ENCODE peak calls at places on chromosomes 13 and 19, in ten cellular contexts. One of them, this sample, is unnamed.

GRCh38 chr19:46963093-46963734 is 56.4 kb upstream of the NPAS1 start:
- DNase-seq in amniotic epithelial cell: peak
- DNase-seq in lung: no peak
- DNase-seq in SK-MEL-5: no peak
- DNase-seq in stimulated activated CD8-positive, alpha-beta memory T cell treated with anti-CD3 and anti-CD28 coated beads, Interleukin-7, amount 100 ng/mL, for 1 hour: no peak
- DNase-seq in fibroblast of pulmonary artery: peak
- DNase-seq in heart left ventricle: no peak
- DNase-seq in transverse colon: no peak
- DNase-seq in lung microvascular endothelial cell: peak
- DNase-seq in stimulated activated CD4-positive, alpha-beta T cell treated with anti-CD3 and anti-CD28 coated beads, Interleukin-2, amount 100 ng/mL, for 48 hours: no peak
- DNase-seq in this sample: no peak

GRCh38 chr19:12065100-12065538 is 588 bp downstream of the ZNF844 start:
- DNase-seq in amniotic epithelial cell: peak
- DNase-seq in heart left ventricle: no peak
- DNase-seq in transverse colon: peak
- DNase-seq in stimulated activated CD8-positive, alpha-beta memory T cell treated with anti-CD3 and anti-CD28 coated beads, Interleukin-7, amount 100 ng/mL, for 1 hour: no peak
- DNase-seq in stimulated activated CD4-positive, alpha-beta T cell treated with anti-CD3 and anti-CD28 coated beads, Interleukin-2, amount 100 ng/mL, for 48 hours: no peak
- DNase-seq in lung microvascular endothelial cell: peak
- DNase-seq in lung: no peak
- DNase-seq in SK-MEL-5: peak
- DNase-seq in fibroblast of pulmonary artery: peak
- DNase-seq in this sample: peak

GRCh38 chr19:17522988-17523872 is 11.8 kb downstream of the PGLS start:
- DNase-seq in lung: peak
- DNase-seq in heart left ventricle: peak
- DNase-seq in fibroblast of pulmonary artery: no peak
- DNase-seq in transverse colon: peak
- DNase-seq in lung microvascular endothelial cell: peak
- DNase-seq in stimulated activated CD8-positive, alpha-beta memory T cell treated with anti-CD3 and anti-CD28 coated beads, Interleukin-7, amount 100 ng/mL, for 1 hour: peak
- DNase-seq in amniotic epithelial cell: no peak
- DNase-seq in stimulated activated CD4-positive, alpha-beta T cell treated with anti-CD3 and anti-CD28 coated beads, Interleukin-2, amount 100 ng/mL, for 48 hours: peak
- DNase-seq in SK-MEL-5: no peak
- DNase-seq in this sample: peak

GRCh38 chr13:68473834-68474326 is 1243.7 kb upstream of the PCDH9 start:
- DNase-seq in lung: no peak
- DNase-seq in stimulated activated CD8-positive, alpha-beta memory T cell treated with anti-CD3 and anti-CD28 coated beads, Interleukin-7, amount 100 ng/mL, for 1 hour: no peak
- DNase-seq in stimulated activated CD4-positive, alpha-beta T cell treated with anti-CD3 and anti-CD28 coated beads, Interleukin-2, amount 100 ng/mL, for 48 hours: no peak
- DNase-seq in fibroblast of pulmonary artery: no peak
- DNase-seq in heart left ventricle: no peak
- DNase-seq in SK-MEL-5: no peak
- DNase-seq in amniotic epithelial cell: no peak
- DNase-seq in transverse colon: no peak
- DNase-seq in lung microvascular endothelial cell: no peak
- DNase-seq in this sample: no peak

GRCh38 chr13:113862191-113862765 is 1.6 kb downstream of the GAS6 start:
- DNase-seq in SK-MEL-5: no peak
- DNase-seq in fibroblast of pulmonary artery: no peak
- DNase-seq in lung microvascular endothelial cell: no peak
- DNase-seq in heart left ventricle: peak
- DNase-seq in transverse colon: no peak
- DNase-seq in lung: no peak
- DNase-seq in stimulated activated CD8-positive, alpha-beta memory T cell treated with anti-CD3 and anti-CD28 coated beads, Interleukin-7, amount 100 ng/mL, for 1 hour: no peak
- DNase-seq in stimulated activated CD4-positive, alpha-beta T cell treated with anti-CD3 and anti-CD28 coated beads, Interleukin-2, amount 100 ng/mL, for 48 hours: no peak
- DNase-seq in amniotic epithelial cell: peak
- DNase-seq in this sample: peak

GRCh38 chr19:13172335-13173128 is 22.3 kb downstream of the IER2 start:
- DNase-seq in transverse colon: peak
- DNase-seq in heart left ventricle: peak
- DNase-seq in stimulated activated CD4-positive, alpha-beta T cell treated with anti-CD3 and anti-CD28 coated beads, Interleukin-2, amount 100 ng/mL, for 48 hours: no peak
- DNase-seq in amniotic epithelial cell: peak
- DNase-seq in lung: peak
- DNase-seq in fibroblast of pulmonary artery: peak
- DNase-seq in SK-MEL-5: peak
- DNase-seq in lung microvascular endothelial cell: peak
- DNase-seq in stimulated activated CD8-positive, alpha-beta memory T cell treated with anti-CD3 and anti-CD28 coated beads, Interleukin-7, amount 100 ng/mL, for 1 hour: peak
- DNase-seq in this sample: no peak

GRCh38 chr19:36939153-36939552 is 23.0 kb downstream of the ZNF568 start:
- DNase-seq in lung: no peak
- DNase-seq in lung microvascular endothelial cell: peak
- DNase-seq in heart left ventricle: no peak
- DNase-seq in amniotic epithelial cell: peak
- DNase-seq in transverse colon: no peak
- DNase-seq in stimulated activated CD8-positive, alpha-beta memory T cell treated with anti-CD3 and anti-CD28 coated beads, Interleukin-7, amount 100 ng/mL, for 1 hour: no peak
- DNase-seq in SK-MEL-5: no peak
- DNase-seq in fibroblast of pulmonary artery: no peak
- DNase-seq in stimulated activated CD4-positive, alpha-beta T cell treated with anti-CD3 and anti-CD28 coated beads, Interleukin-2, amount 100 ng/mL, for 48 hours: no peak
- DNase-seq in this sample: no peak

GRCh38 chr19:46719629-46720515 is 3.0 kb upstream of the PRKD2 start:
- DNase-seq in stimulated activated CD8-positive, alpha-beta memory T cell treated with anti-CD3 and anti-CD28 coated beads, Interleukin-7, amount 100 ng/mL, for 1 hour: no peak
- DNase-seq in stimulated activated CD4-positive, alpha-beta T cell treated with anti-CD3 and anti-CD28 coated beads, Interleukin-2, amount 100 ng/mL, for 48 hours: no peak
- DNase-seq in lung microvascular endothelial cell: no peak
- DNase-seq in heart left ventricle: peak
- DNase-seq in fibroblast of pulmonary artery: no peak
- DNase-seq in amniotic epithelial cell: peak
- DNase-seq in SK-MEL-5: no peak
- DNase-seq in transverse colon: no peak
- DNase-seq in lung: no peak
- DNase-seq in this sample: no peak

GRCh38 chr13:21232196-21232595 is 55.7 kb downstream of the MRPL57 start:
- DNase-seq in fibroblast of pulmonary artery: peak
- DNase-seq in amniotic epithelial cell: peak
- DNase-seq in stimulated activated CD8-positive, alpha-beta memory T cell treated with anti-CD3 and anti-CD28 coated beads, Interleukin-7, amount 100 ng/mL, for 1 hour: no peak
- DNase-seq in heart left ventricle: no peak
- DNase-seq in lung: peak
- DNase-seq in transverse colon: no peak
- DNase-seq in lung microvascular endothelial cell: no peak
- DNase-seq in SK-MEL-5: no peak
- DNase-seq in stimulated activated CD4-positive, alpha-beta T cell treated with anti-CD3 and anti-CD28 coated beads, Interleukin-2, amount 100 ng/mL, for 48 hours: no peak
- DNase-seq in this sample: peak

GRCh38 chr19:11401808-11402543 is 17.1 kb downstream of the RGL3 start:
- DNase-seq in stimulated activated CD4-positive, alpha-beta T cell treated with anti-CD3 and anti-CD28 coated beads, Interleukin-2, amount 100 ng/mL, for 48 hours: no peak
- DNase-seq in lung microvascular endothelial cell: no peak
- DNase-seq in fibroblast of pulmonary artery: no peak
- DNase-seq in heart left ventricle: no peak
- DNase-seq in SK-MEL-5: no peak
- DNase-seq in transverse colon: no peak
- DNase-seq in lung: no peak
- DNase-seq in amniotic epithelial cell: no peak
- DNase-seq in stimulated activated CD8-positive, alpha-beta memory T cell treated with anti-CD3 and anti-CD28 coated beads, Interleukin-7, amount 100 ng/mL, for 1 hour: no peak
- DNase-seq in this sample: no peak

GRCh38 chr19:14023404-14024235 is 4.3 kb upstream of the RLN3 start:
- DNase-seq in lung microvascular endothelial cell: peak
- DNase-seq in lung: peak
- DNase-seq in heart left ventricle: no peak
- DNase-seq in fibroblast of pulmonary artery: peak
- DNase-seq in transverse colon: peak
- DNase-seq in stimulated activated CD8-positive, alpha-beta memory T cell treated with anti-CD3 and anti-CD28 coated beads, Interleukin-7, amount 100 ng/mL, for 1 hour: no peak
- DNase-seq in amniotic epithelial cell: peak
- DNase-seq in stimulated activated CD4-positive, alpha-beta T cell treated with anti-CD3 and anti-CD28 coated beads, Interleukin-2, amount 100 ng/mL, for 48 hours: no peak
- DNase-seq in SK-MEL-5: peak
- DNase-seq in this sample: peak

GRCh38 chr13:51643114-51643881 is 59.0 kb downstream of the WDFY2 start:
- DNase-seq in lung microvascular endothelial cell: peak
- DNase-seq in fibroblast of pulmonary artery: peak
- DNase-seq in transverse colon: no peak
- DNase-seq in lung: no peak
- DNase-seq in stimulated activated CD4-positive, alpha-beta T cell treated with anti-CD3 and anti-CD28 coated beads, Interleukin-2, amount 100 ng/mL, for 48 hours: no peak
- DNase-seq in SK-MEL-5: peak
- DNase-seq in stimulated activated CD8-positive, alpha-beta memory T cell treated with anti-CD3 and anti-CD28 coated beads, Interleukin-7, amount 100 ng/mL, for 1 hour: no peak
- DNase-seq in heart left ventricle: no peak
- DNase-seq in amniotic epithelial cell: peak
- DNase-seq in this sample: no peak

GRCh38 chr13:41613984-41614581 is 156.7 kb downstream of the RGCC start:
- DNase-seq in stimulated activated CD4-positive, alpha-beta T cell treated with anti-CD3 and anti-CD28 coated beads, Interleukin-2, amount 100 ng/mL, for 48 hours: no peak
- DNase-seq in amniotic epithelial cell: peak
- DNase-seq in transverse colon: no peak
- DNase-seq in lung microvascular endothelial cell: peak
- DNase-seq in lung: no peak
- DNase-seq in heart left ventricle: peak
- DNase-seq in fibroblast of pulmonary artery: peak
- DNase-seq in SK-MEL-5: no peak
- DNase-seq in stimulated activated CD8-positive, alpha-beta memory T cell treated with anti-CD3 and anti-CD28 coated beads, Interleukin-7, amount 100 ng/mL, for 1 hour: no peak
- DNase-seq in this sample: peak

GRCh38 chr19:15198006-15198356 is 2.8 kb downstream of the NOTCH3 start:
- DNase-seq in stimulated activated CD4-positive, alpha-beta T cell treated with anti-CD3 and anti-CD28 coated beads, Interleukin-2, amount 100 ng/mL, for 48 hours: no peak
- DNase-seq in stimulated activated CD8-positive, alpha-beta memory T cell treated with anti-CD3 and anti-CD28 coated beads, Interleukin-7, amount 100 ng/mL, for 1 hour: no peak
- DNase-seq in fibroblast of pulmonary artery: no peak
- DNase-seq in lung microvascular endothelial cell: no peak
- DNase-seq in lung: no peak
- DNase-seq in transverse colon: peak
- DNase-seq in amniotic epithelial cell: no peak
- DNase-seq in heart left ventricle: no peak
- DNase-seq in SK-MEL-5: no peak
- DNase-seq in this sample: no peak

GRCh38 chr19:1947651-1948209 is 6.8 kb downstream of the CSNK1G2 start:
- DNase-seq in amniotic epithelial cell: no peak
- DNase-seq in lung microvascular endothelial cell: no peak
- DNase-seq in fibroblast of pulmonary artery: no peak
- DNase-seq in transverse colon: no peak
- DNase-seq in lung: no peak
- DNase-seq in SK-MEL-5: no peak
- DNase-seq in stimulated activated CD8-positive, alpha-beta memory T cell treated with anti-CD3 and anti-CD28 coated beads, Interleukin-7, amount 100 ng/mL, for 1 hour: no peak
- DNase-seq in heart left ventricle: no peak
- DNase-seq in stimulated activated CD4-positive, alpha-beta T cell treated with anti-CD3 and anti-CD28 coated beads, Interleukin-2, amount 100 ng/mL, for 48 hours: no peak
- DNase-seq in this sample: no peak

GRCh38 chr13:66962953-66963352 is 267.2 kb downstream of the PCDH9 start:
- DNase-seq in heart left ventricle: no peak
- DNase-seq in amniotic epithelial cell: no peak
- DNase-seq in transverse colon: no peak
- DNase-seq in fibroblast of pulmonary artery: no peak
- DNase-seq in stimulated activated CD8-positive, alpha-beta memory T cell treated with anti-CD3 and anti-CD28 coated beads, Interleukin-7, amount 100 ng/mL, for 1 hour: no peak
- DNase-seq in lung: no peak
- DNase-seq in stimulated activated CD4-positive, alpha-beta T cell treated with anti-CD3 and anti-CD28 coated beads, Interleukin-2, amount 100 ng/mL, for 48 hours: no peak
- DNase-seq in lung microvascular endothelial cell: no peak
- DNase-seq in SK-MEL-5: no peak
- DNase-seq in this sample: no peak

GRCh38 chr13:109840201-109840892 is 54.0 kb upstream of the IRS2 start:
- DNase-seq in lung microvascular endothelial cell: no peak
- DNase-seq in stimulated activated CD8-positive, alpha-beta memory T cell treated with anti-CD3 and anti-CD28 coated beads, Interleukin-7, amount 100 ng/mL, for 1 hour: no peak
- DNase-seq in stimulated activated CD4-positive, alpha-beta T cell treated with anti-CD3 and anti-CD28 coated beads, Interleukin-2, amount 100 ng/mL, for 48 hours: peak
- DNase-seq in fibroblast of pulmonary artery: peak
- DNase-seq in heart left ventricle: no peak
- DNase-seq in SK-MEL-5: peak
- DNase-seq in transverse colon: no peak
- DNase-seq in amniotic epithelial cell: peak
- DNase-seq in lung: no peak
- DNase-seq in this sample: no peak

GRCh38 chr13:36297259-36297599 is 385 bp downstream of the CCDC169 start:
- DNase-seq in lung: no peak
- DNase-seq in transverse colon: no peak
- DNase-seq in stimulated activated CD8-positive, alpha-beta memory T cell treated with anti-CD3 and anti-CD28 coated beads, Interleukin-7, amount 100 ng/mL, for 1 hour: no peak
- DNase-seq in lung microvascular endothelial cell: peak
- DNase-seq in SK-MEL-5: peak
- DNase-seq in heart left ventricle: no peak
- DNase-seq in stimulated activated CD4-positive, alpha-beta T cell treated with anti-CD3 and anti-CD28 coated beads, Interleukin-2, amount 100 ng/mL, for 48 hours: no peak
- DNase-seq in fibroblast of pulmonary artery: peak
- DNase-seq in amniotic epithelial cell: peak
- DNase-seq in this sample: no peak

GRCh38 chr13:36848228-36848982 is 29.4 kb downstream of the RFXAP start:
- DNase-seq in stimulated activated CD4-positive, alpha-beta T cell treated with anti-CD3 and anti-CD28 coated beads, Interleukin-2, amount 100 ng/mL, for 48 hours: peak
- DNase-seq in lung microvascular endothelial cell: peak
- DNase-seq in lung: no peak
- DNase-seq in stimulated activated CD8-positive, alpha-beta memory T cell treated with anti-CD3 and anti-CD28 coated beads, Interleukin-7, amount 100 ng/mL, for 1 hour: no peak
- DNase-seq in heart left ventricle: no peak
- DNase-seq in fibroblast of pulmonary artery: peak
- DNase-seq in transverse colon: no peak
- DNase-seq in SK-MEL-5: peak
- DNase-seq in amniotic epithelial cell: peak
- DNase-seq in this sample: no peak

GRCh38 chr13:54198911-54199310 is 1170.3 kb downstream of the OLFM4 start:
- DNase-seq in lung: no peak
- DNase-seq in heart left ventricle: no peak
- DNase-seq in stimulated activated CD4-positive, alpha-beta T cell treated with anti-CD3 and anti-CD28 coated beads, Interleukin-2, amount 100 ng/mL, for 48 hours: no peak
- DNase-seq in amniotic epithelial cell: no peak
- DNase-seq in transverse colon: no peak
- DNase-seq in stimulated activated CD8-positive, alpha-beta memory T cell treated with anti-CD3 and anti-CD28 coated beads, Interleukin-7, amount 100 ng/mL, for 1 hour: no peak
- DNase-seq in fibroblast of pulmonary artery: no peak
- DNase-seq in lung microvascular endothelial cell: no peak
- DNase-seq in SK-MEL-5: no peak
- DNase-seq in this sample: no peak

GRCh38 chr13:113722921-113723320 is 36.1 kb upstream of the TMEM255B start:
- DNase-seq in amniotic epithelial cell: no peak
- DNase-seq in fibroblast of pulmonary artery: no peak
- DNase-seq in transverse colon: no peak
- DNase-seq in stimulated activated CD4-positive, alpha-beta T cell treated with anti-CD3 and anti-CD28 coated beads, Interleukin-2, amount 100 ng/mL, for 48 hours: no peak
- DNase-seq in heart left ventricle: peak
- DNase-seq in stimulated activated CD8-positive, alpha-beta memory T cell treated with anti-CD3 and anti-CD28 coated beads, Interleukin-7, amount 100 ng/mL, for 1 hour: no peak
- DNase-seq in lung microvascular endothelial cell: no peak
- DNase-seq in SK-MEL-5: no peak
- DNase-seq in lung: no peak
- DNase-seq in this sample: no peak

GRCh38 chr13:98240131-98240530 is 63.1 kb upstream of the RNF113B start:
- DNase-seq in fibroblast of pulmonary artery: no peak
- DNase-seq in stimulated activated CD8-positive, alpha-beta memory T cell treated with anti-CD3 and anti-CD28 coated beads, Interleukin-7, amount 100 ng/mL, for 1 hour: no peak
- DNase-seq in SK-MEL-5: no peak
- DNase-seq in amniotic epithelial cell: no peak
- DNase-seq in stimulated activated CD4-positive, alpha-beta T cell treated with anti-CD3 and anti-CD28 coated beads, Interleukin-2, amount 100 ng/mL, for 48 hours: no peak
- DNase-seq in lung microvascular endothelial cell: no peak
- DNase-seq in transverse colon: no peak
- DNase-seq in heart left ventricle: no peak
- DNase-seq in lung: no peak
- DNase-seq in this sample: peak

GRCh38 chr19:58547323-58548312 is 3.8 kb downstream of the TRIM28 start:
- DNase-seq in lung microvascular endothelial cell: peak
- DNase-seq in stimulated activated CD8-positive, alpha-beta memory T cell treated with anti-CD3 and anti-CD28 coated beads, Interleukin-7, amount 100 ng/mL, for 1 hour: no peak
- DNase-seq in heart left ventricle: no peak
- DNase-seq in fibroblast of pulmonary artery: no peak
- DNase-seq in transverse colon: no peak
- DNase-seq in amniotic epithelial cell: no peak
- DNase-seq in SK-MEL-5: no peak
- DNase-seq in lung: no peak
- DNase-seq in stimulated activated CD4-positive, alpha-beta T cell treated with anti-CD3 and anti-CD28 coated beads, Interleukin-2, amount 100 ng/mL, for 48 hours: no peak
- DNase-seq in this sample: no peak

GRCh38 chr19:39563408-39563807 is 23.4 kb upstream of the EID2 start:
- DNase-seq in stimulated activated CD8-positive, alpha-beta memory T cell treated with anti-CD3 and anti-CD28 coated beads, Interleukin-7, amount 100 ng/mL, for 1 hour: no peak
- DNase-seq in stimulated activated CD4-positive, alpha-beta T cell treated with anti-CD3 and anti-CD28 coated beads, Interleukin-2, amount 100 ng/mL, for 48 hours: no peak
- DNase-seq in lung: no peak
- DNase-seq in lung microvascular endothelial cell: no peak
- DNase-seq in heart left ventricle: no peak
- DNase-seq in fibroblast of pulmonary artery: peak
- DNase-seq in transverse colon: no peak
- DNase-seq in SK-MEL-5: no peak
- DNase-seq in amniotic epithelial cell: no peak
- DNase-seq in this sample: no peak

GRCh38 chr13:37747071-37747612 is 122.4 kb downstream of the TRPC4 start:
- DNase-seq in lung microvascular endothelial cell: peak
- DNase-seq in SK-MEL-5: no peak
- DNase-seq in amniotic epithelial cell: peak
- DNase-seq in fibroblast of pulmonary artery: peak
- DNase-seq in stimulated activated CD4-positive, alpha-beta T cell treated with anti-CD3 and anti-CD28 coated beads, Interleukin-2, amount 100 ng/mL, for 48 hours: no peak
- DNase-seq in heart left ventricle: no peak
- DNase-seq in lung: no peak
- DNase-seq in transverse colon: no peak
- DNase-seq in stimulated activated CD8-positive, alpha-beta memory T cell treated with anti-CD3 and anti-CD28 coated beads, Interleukin-7, amount 100 ng/mL, for 1 hour: no peak
- DNase-seq in this sample: no peak

GRCh38 chr13:47004022-47004421 is 107.2 kb upstream of the HTR2A start:
- DNase-seq in heart left ventricle: no peak
- DNase-seq in transverse colon: no peak
- DNase-seq in lung microvascular endothelial cell: no peak
- DNase-seq in stimulated activated CD4-positive, alpha-beta T cell treated with anti-CD3 and anti-CD28 coated beads, Interleukin-2, amount 100 ng/mL, for 48 hours: no peak
- DNase-seq in stimulated activated CD8-positive, alpha-beta memory T cell treated with anti-CD3 and anti-CD28 coated beads, Interleukin-7, amount 100 ng/mL, for 1 hour: no peak
- DNase-seq in fibroblast of pulmonary artery: peak
- DNase-seq in lung: no peak
- DNase-seq in amniotic epithelial cell: peak
- DNase-seq in SK-MEL-5: no peak
- DNase-seq in this sample: no peak

GRCh38 chr13:27481766-27482165 is 31.4 kb upstream of the MTIF3 start:
- DNase-seq in lung microvascular endothelial cell: peak
- DNase-seq in fibroblast of pulmonary artery: peak
- DNase-seq in stimulated activated CD4-positive, alpha-beta T cell treated with anti-CD3 and anti-CD28 coated beads, Interleukin-2, amount 100 ng/mL, for 48 hours: peak
- DNase-seq in transverse colon: peak
- DNase-seq in amniotic epithelial cell: peak
- DNase-seq in lung: peak
- DNase-seq in heart left ventricle: peak
- DNase-seq in SK-MEL-5: peak
- DNase-seq in stimulated activated CD8-positive, alpha-beta memory T cell treated with anti-CD3 and anti-CD28 coated beads, Interleukin-7, amount 100 ng/mL, for 1 hour: no peak
- DNase-seq in this sample: peak

GRCh38 chr19:11560404-11560988 is 1.5 kb upstream of the ELOF1 start:
- DNase-seq in heart left ventricle: no peak
- DNase-seq in stimulated activated CD4-positive, alpha-beta T cell treated with anti-CD3 and anti-CD28 coated beads, Interleukin-2, amount 100 ng/mL, for 48 hours: peak
- DNase-seq in stimulated activated CD8-positive, alpha-beta memory T cell treated with anti-CD3 and anti-CD28 coated beads, Interleukin-7, amount 100 ng/mL, for 1 hour: no peak
- DNase-seq in lung microvascular endothelial cell: peak
- DNase-seq in SK-MEL-5: peak
- DNase-seq in transverse colon: peak
- DNase-seq in lung: peak
- DNase-seq in fibroblast of pulmonary artery: peak
- DNase-seq in amniotic epithelial cell: peak
- DNase-seq in this sample: peak